ENCODE peak calls at places on chromosomes 13 and 19, in ten cellular contexts. One of them, this sample, is unnamed.

GRCh38 chr19:40646564-40647254 is 43.7 kb downstream of the NUMBL start:
- DNase-seq in psoas muscle: no peak
- DNase-seq in mucosa of descending colon: no peak
- DNase-seq in MG63: no peak
- DNase-seq in stimulated activated CD4-positive, alpha-beta T cell treated with anti-CD3 and anti-CD28 coated beads, Interleukin-15, amount 100 ng/mL, for 1 hour: no peak
- DNase-seq in left colon: no peak
- DNase-seq in AG04450: no peak
- DNase-seq in progenitor cell of endocrine pancreas: no peak
- DNase-seq in GDM1: no peak
- DNase-seq in activated CD4-positive, alpha-beta T cell treated with anti-CD3 and anti-CD28 coated beads for 48 hours: no peak
- DNase-seq in this sample: no peak

GRCh38 chr19:14440049-14440448 is 6.9 kb downstream of the PKN1 start:
- DNase-seq in progenitor cell of endocrine pancreas: no peak
- DNase-seq in psoas muscle: peak; percentile 71
- DNase-seq in left colon: peak; percentile 76
- DNase-seq in stimulated activated CD4-positive, alpha-beta T cell treated with anti-CD3 and anti-CD28 coated beads, Interleukin-15, amount 100 ng/mL, for 1 hour: peak; percentile 66
- DNase-seq in mucosa of descending colon: peak; percentile 73
- DNase-seq in MG63: no peak
- DNase-seq in activated CD4-positive, alpha-beta T cell treated with anti-CD3 and anti-CD28 coated beads for 48 hours: peak; percentile 87
- DNase-seq in GDM1: peak; percentile 89
- DNase-seq in AG04450: no peak
- DNase-seq in this sample: peak; percentile 92

GRCh38 chr13:112851107-112852046 is 117.6 kb upstream of the MCF2L start:
- DNase-seq in activated CD4-positive, alpha-beta T cell treated with anti-CD3 and anti-CD28 coated beads for 48 hours: no peak
- DNase-seq in GDM1: no peak
- DNase-seq in psoas muscle: no peak
- DNase-seq in left colon: no peak
- DNase-seq in progenitor cell of endocrine pancreas: no peak
- DNase-seq in mucosa of descending colon: no peak
- DNase-seq in AG04450: no peak
- DNase-seq in MG63: no peak
- DNase-seq in stimulated activated CD4-positive, alpha-beta T cell treated with anti-CD3 and anti-CD28 coated beads, Interleukin-15, amount 100 ng/mL, for 1 hour: no peak
- DNase-seq in this sample: no peak

GRCh38 chr19:6890421-6890913 is 3.1 kb downstream of the ADGRE1 start:
- DNase-seq in MG63: no peak
- DNase-seq in progenitor cell of endocrine pancreas: no peak
- DNase-seq in left colon: no peak
- DNase-seq in activated CD4-positive, alpha-beta T cell treated with anti-CD3 and anti-CD28 coated beads for 48 hours: no peak
- DNase-seq in psoas muscle: no peak
- DNase-seq in stimulated activated CD4-positive, alpha-beta T cell treated with anti-CD3 and anti-CD28 coated beads, Interleukin-15, amount 100 ng/mL, for 1 hour: no peak
- DNase-seq in mucosa of descending colon: no peak
- DNase-seq in GDM1: no peak
- DNase-seq in AG04450: no peak
- DNase-seq in this sample: no peak

GRCh38 chr19:27906081-27906480 is 1306.9 kb downstream of the UQCRFS1 start:
- DNase-seq in GDM1: no peak
- DNase-seq in MG63: no peak
- DNase-seq in mucosa of descending colon: no peak
- DNase-seq in progenitor cell of endocrine pancreas: no peak
- DNase-seq in stimulated activated CD4-positive, alpha-beta T cell treated with anti-CD3 and anti-CD28 coated beads, Interleukin-15, amount 100 ng/mL, for 1 hour: no peak
- DNase-seq in activated CD4-positive, alpha-beta T cell treated with anti-CD3 and anti-CD28 coated beads for 48 hours: no peak
- DNase-seq in left colon: no peak
- DNase-seq in AG04450: no peak
- DNase-seq in psoas muscle: no peak
- DNase-seq in this sample: no peak

GRCh38 chr13:81577601-81578000 is 1236.7 kb upstream of the SPRY2 start:
- DNase-seq in progenitor cell of endocrine pancreas: no peak
- DNase-seq in mucosa of descending colon: no peak
- DNase-seq in AG04450: no peak
- DNase-seq in GDM1: no peak
- DNase-seq in activated CD4-positive, alpha-beta T cell treated with anti-CD3 and anti-CD28 coated beads for 48 hours: no peak
- DNase-seq in MG63: no peak
- DNase-seq in left colon: no peak
- DNase-seq in stimulated activated CD4-positive, alpha-beta T cell treated with anti-CD3 and anti-CD28 coated beads, Interleukin-15, amount 100 ng/mL, for 1 hour: no peak
- DNase-seq in psoas muscle: no peak
- DNase-seq in this sample: no peak

GRCh38 chr19:1871630-1872029 is 8.3 kb upstream of the KLF16 start:
- DNase-seq in activated CD4-positive, alpha-beta T cell treated with anti-CD3 and anti-CD28 coated beads for 48 hours: no peak
- DNase-seq in stimulated activated CD4-positive, alpha-beta T cell treated with anti-CD3 and anti-CD28 coated beads, Interleukin-15, amount 100 ng/mL, for 1 hour: no peak
- DNase-seq in mucosa of descending colon: no peak
- DNase-seq in MG63: no peak
- DNase-seq in AG04450: no peak
- DNase-seq in progenitor cell of endocrine pancreas: no peak
- DNase-seq in psoas muscle: no peak
- DNase-seq in GDM1: no peak
- DNase-seq in left colon: no peak
- DNase-seq in this sample: no peak

GRCh38 chr13:49185264-49185663 is 34.9 kb upstream of the MLNR start:
- DNase-seq in progenitor cell of endocrine pancreas: no peak
- DNase-seq in psoas muscle: no peak
- DNase-seq in left colon: no peak
- DNase-seq in MG63: no peak
- DNase-seq in mucosa of descending colon: no peak
- DNase-seq in activated CD4-positive, alpha-beta T cell treated with anti-CD3 and anti-CD28 coated beads for 48 hours: no peak
- DNase-seq in GDM1: no peak
- DNase-seq in stimulated activated CD4-positive, alpha-beta T cell treated with anti-CD3 and anti-CD28 coated beads, Interleukin-15, amount 100 ng/mL, for 1 hour: no peak
- DNase-seq in AG04450: no peak
- DNase-seq in this sample: no peak

GRCh38 chr13:21075303-21076264 is 14.2 kb upstream of the LATS2 start:
- DNase-seq in MG63: no peak
- DNase-seq in psoas muscle: peak; percentile 46
- DNase-seq in activated CD4-positive, alpha-beta T cell treated with anti-CD3 and anti-CD28 coated beads for 48 hours: peak; percentile 38
- DNase-seq in progenitor cell of endocrine pancreas: peak; percentile 34
- DNase-seq in stimulated activated CD4-positive, alpha-beta T cell treated with anti-CD3 and anti-CD28 coated beads, Interleukin-15, amount 100 ng/mL, for 1 hour: no peak
- DNase-seq in AG04450: no peak
- DNase-seq in mucosa of descending colon: peak; percentile 25
- DNase-seq in left colon: no peak
- DNase-seq in GDM1: peak; percentile 53
- DNase-seq in this sample: peak; percentile 74

GRCh38 chr19:31316201-31316951 is 32.9 kb downstream of the TSHZ3 start:
- DNase-seq in activated CD4-positive, alpha-beta T cell treated with anti-CD3 and anti-CD28 coated beads for 48 hours: no peak
- DNase-seq in psoas muscle: peak; percentile 50
- DNase-seq in stimulated activated CD4-positive, alpha-beta T cell treated with anti-CD3 and anti-CD28 coated beads, Interleukin-15, amount 100 ng/mL, for 1 hour: no peak
- DNase-seq in AG04450: no peak
- DNase-seq in left colon: no peak
- DNase-seq in mucosa of descending colon: peak; percentile 21
- DNase-seq in GDM1: no peak
- DNase-seq in progenitor cell of endocrine pancreas: no peak
- DNase-seq in MG63: peak; percentile 53
- DNase-seq in this sample: peak; percentile 61

GRCh38 chr13:103222683-103223082 is 156.5 kb upstream of the SLC10A2 start:
- DNase-seq in activated CD4-positive, alpha-beta T cell treated with anti-CD3 and anti-CD28 coated beads for 48 hours: no peak
- DNase-seq in AG04450: no peak
- DNase-seq in GDM1: no peak
- DNase-seq in left colon: no peak
- DNase-seq in psoas muscle: no peak
- DNase-seq in stimulated activated CD4-positive, alpha-beta T cell treated with anti-CD3 and anti-CD28 coated beads, Interleukin-15, amount 100 ng/mL, for 1 hour: no peak
- DNase-seq in mucosa of descending colon: no peak
- DNase-seq in progenitor cell of endocrine pancreas: no peak
- DNase-seq in MG63: no peak
- DNase-seq in this sample: no peak

GRCh38 chr13:33610471-33611015 is 207.4 kb upstream of the RFC3 start:
- DNase-seq in AG04450: no peak
- DNase-seq in psoas muscle: peak; percentile 73
- DNase-seq in mucosa of descending colon: peak; percentile 18
- DNase-seq in stimulated activated CD4-positive, alpha-beta T cell treated with anti-CD3 and anti-CD28 coated beads, Interleukin-15, amount 100 ng/mL, for 1 hour: peak; percentile 15
- DNase-seq in progenitor cell of endocrine pancreas: no peak
- DNase-seq in GDM1: no peak
- DNase-seq in left colon: peak; percentile 28
- DNase-seq in MG63: peak; percentile 88
- DNase-seq in activated CD4-positive, alpha-beta T cell treated with anti-CD3 and anti-CD28 coated beads for 48 hours: peak; percentile 71
- DNase-seq in this sample: peak; percentile 85

GRCh38 chr13:59121507-59121906 is 1042.2 kb downstream of the DIAPH3 start:
- DNase-seq in stimulated activated CD4-positive, alpha-beta T cell treated with anti-CD3 and anti-CD28 coated beads, Interleukin-15, amount 100 ng/mL, for 1 hour: no peak
- DNase-seq in AG04450: no peak
- DNase-seq in GDM1: no peak
- DNase-seq in mucosa of descending colon: no peak
- DNase-seq in left colon: no peak
- DNase-seq in progenitor cell of endocrine pancreas: no peak
- DNase-seq in MG63: no peak
- DNase-seq in psoas muscle: no peak
- DNase-seq in activated CD4-positive, alpha-beta T cell treated with anti-CD3 and anti-CD28 coated beads for 48 hours: no peak
- DNase-seq in this sample: no peak

GRCh38 chr13:113448885-113449692 is 4.2 kb downstream of the ADPRHL1 start:
- DNase-seq in activated CD4-positive, alpha-beta T cell treated with anti-CD3 and anti-CD28 coated beads for 48 hours: peak; percentile 18
- DNase-seq in mucosa of descending colon: peak; percentile 82
- DNase-seq in progenitor cell of endocrine pancreas: no peak
- DNase-seq in MG63: no peak
- DNase-seq in stimulated activated CD4-positive, alpha-beta T cell treated with anti-CD3 and anti-CD28 coated beads, Interleukin-15, amount 100 ng/mL, for 1 hour: no peak
- DNase-seq in GDM1: no peak
- DNase-seq in psoas muscle: peak; percentile 67
- DNase-seq in AG04450: no peak
- DNase-seq in left colon: peak; percentile 89
- DNase-seq in this sample: no peak

GRCh38 chr13:49373699-49374098 is 70.2 kb downstream of the CAB39L start:
- DNase-seq in stimulated activated CD4-positive, alpha-beta T cell treated with anti-CD3 and anti-CD28 coated beads, Interleukin-15, amount 100 ng/mL, for 1 hour: no peak
- DNase-seq in GDM1: no peak
- DNase-seq in mucosa of descending colon: no peak
- DNase-seq in progenitor cell of endocrine pancreas: no peak
- DNase-seq in AG04450: no peak
- DNase-seq in activated CD4-positive, alpha-beta T cell treated with anti-CD3 and anti-CD28 coated beads for 48 hours: no peak
- DNase-seq in psoas muscle: no peak
- DNase-seq in MG63: no peak
- DNase-seq in left colon: no peak
- DNase-seq in this sample: no peak

GRCh38 chr13:73421310-73421912 is 362.6 kb downstream of the KLF5 start:
- DNase-seq in activated CD4-positive, alpha-beta T cell treated with anti-CD3 and anti-CD28 coated beads for 48 hours: peak; percentile 56
- DNase-seq in AG04450: no peak
- DNase-seq in GDM1: no peak
- DNase-seq in psoas muscle: no peak
- DNase-seq in left colon: peak; percentile 55
- DNase-seq in progenitor cell of endocrine pancreas: no peak
- DNase-seq in MG63: no peak
- DNase-seq in stimulated activated CD4-positive, alpha-beta T cell treated with anti-CD3 and anti-CD28 coated beads, Interleukin-15, amount 100 ng/mL, for 1 hour: no peak
- DNase-seq in mucosa of descending colon: peak; percentile 22
- DNase-seq in this sample: no peak

GRCh38 chr19:57437931-57438330 is 2.8 kb downstream of the ZNF749 start:
- DNase-seq in left colon: no peak
- DNase-seq in psoas muscle: no peak
- DNase-seq in activated CD4-positive, alpha-beta T cell treated with anti-CD3 and anti-CD28 coated beads for 48 hours: no peak
- DNase-seq in MG63: no peak
- DNase-seq in stimulated activated CD4-positive, alpha-beta T cell treated with anti-CD3 and anti-CD28 coated beads, Interleukin-15, amount 100 ng/mL, for 1 hour: no peak
- DNase-seq in progenitor cell of endocrine pancreas: no peak
- DNase-seq in mucosa of descending colon: no peak
- DNase-seq in AG04450: no peak
- DNase-seq in GDM1: no peak
- DNase-seq in this sample: no peak

GRCh38 chr19:1097810-1098176 is 2.6 kb upstream of the POLR2E start:
- DNase-seq in progenitor cell of endocrine pancreas: no peak
- DNase-seq in psoas muscle: no peak
- DNase-seq in left colon: no peak
- DNase-seq in GDM1: no peak
- DNase-seq in activated CD4-positive, alpha-beta T cell treated with anti-CD3 and anti-CD28 coated beads for 48 hours: no peak
- DNase-seq in mucosa of descending colon: no peak
- DNase-seq in stimulated activated CD4-positive, alpha-beta T cell treated with anti-CD3 and anti-CD28 coated beads, Interleukin-15, amount 100 ng/mL, for 1 hour: no peak
- DNase-seq in AG04450: no peak
- DNase-seq in MG63: no peak
- DNase-seq in this sample: no peak

GRCh38 chr13:111216166-111216960 is 101.3 kb downstream of the ARHGEF7 start:
- DNase-seq in psoas muscle: peak; percentile 43
- DNase-seq in stimulated activated CD4-positive, alpha-beta T cell treated with anti-CD3 and anti-CD28 coated beads, Interleukin-15, amount 100 ng/mL, for 1 hour: peak; percentile 16
- DNase-seq in AG04450: no peak
- DNase-seq in GDM1: peak; percentile 23
- DNase-seq in left colon: no peak
- DNase-seq in activated CD4-positive, alpha-beta T cell treated with anti-CD3 and anti-CD28 coated beads for 48 hours: peak; percentile 43
- DNase-seq in mucosa of descending colon: peak; percentile 68
- DNase-seq in MG63: no peak
- DNase-seq in progenitor cell of endocrine pancreas: peak; percentile 22
- DNase-seq in this sample: peak; percentile 56

GRCh38 chr19:57665261-57665806 is 3.4 kb upstream of the ZSCAN4 start:
- DNase-seq in mucosa of descending colon: no peak
- DNase-seq in progenitor cell of endocrine pancreas: no peak
- DNase-seq in AG04450: no peak
- DNase-seq in stimulated activated CD4-positive, alpha-beta T cell treated with anti-CD3 and anti-CD28 coated beads, Interleukin-15, amount 100 ng/mL, for 1 hour: no peak
- DNase-seq in activated CD4-positive, alpha-beta T cell treated with anti-CD3 and anti-CD28 coated beads for 48 hours: no peak
- DNase-seq in left colon: no peak
- DNase-seq in MG63: no peak
- DNase-seq in GDM1: no peak
- DNase-seq in psoas muscle: no peak
- DNase-seq in this sample: no peak

GRCh38 chr13:47816835-47817234 is 184.2 kb downstream of the SUCLA2 start:
- DNase-seq in left colon: no peak
- DNase-seq in MG63: no peak
- DNase-seq in stimulated activated CD4-positive, alpha-beta T cell treated with anti-CD3 and anti-CD28 coated beads, Interleukin-15, amount 100 ng/mL, for 1 hour: no peak
- DNase-seq in progenitor cell of endocrine pancreas: no peak
- DNase-seq in psoas muscle: no peak
- DNase-seq in AG04450: no peak
- DNase-seq in activated CD4-positive, alpha-beta T cell treated with anti-CD3 and anti-CD28 coated beads for 48 hours: no peak
- DNase-seq in GDM1: no peak
- DNase-seq in mucosa of descending colon: no peak
- DNase-seq in this sample: no peak

GRCh38 chr13:114115796-114116195 is 16.6 kb downstream of the RASA3 start:
- DNase-seq in activated CD4-positive, alpha-beta T cell treated with anti-CD3 and anti-CD28 coated beads for 48 hours: peak; percentile 1
- DNase-seq in GDM1: no peak
- DNase-seq in MG63: no peak
- DNase-seq in mucosa of descending colon: peak; percentile 9
- DNase-seq in progenitor cell of endocrine pancreas: no peak
- DNase-seq in stimulated activated CD4-positive, alpha-beta T cell treated with anti-CD3 and anti-CD28 coated beads, Interleukin-15, amount 100 ng/mL, for 1 hour: no peak
- DNase-seq in left colon: peak; percentile 21
- DNase-seq in AG04450: no peak
- DNase-seq in psoas muscle: no peak
- DNase-seq in this sample: peak; percentile 36

GRCh38 chr19:51127755-51128154 is 3.0 kb downstream of the SIGLEC9 start:
- DNase-seq in progenitor cell of endocrine pancreas: no peak
- DNase-seq in psoas muscle: no peak
- DNase-seq in activated CD4-positive, alpha-beta T cell treated with anti-CD3 and anti-CD28 coated beads for 48 hours: no peak
- DNase-seq in GDM1: peak; percentile 84
- DNase-seq in left colon: peak; percentile 54
- DNase-seq in AG04450: no peak
- DNase-seq in stimulated activated CD4-positive, alpha-beta T cell treated with anti-CD3 and anti-CD28 coated beads, Interleukin-15, amount 100 ng/mL, for 1 hour: no peak
- DNase-seq in MG63: peak; percentile 17
- DNase-seq in mucosa of descending colon: no peak
- DNase-seq in this sample: no peak

GRCh38 chr13:20099319-20099718 is 61.5 kb downstream of the GJA3 start:
- DNase-seq in MG63: no peak
- DNase-seq in progenitor cell of endocrine pancreas: no peak
- DNase-seq in left colon: no peak
- DNase-seq in mucosa of descending colon: no peak
- DNase-seq in AG04450: no peak
- DNase-seq in GDM1: no peak
- DNase-seq in psoas muscle: no peak
- DNase-seq in stimulated activated CD4-positive, alpha-beta T cell treated with anti-CD3 and anti-CD28 coated beads, Interleukin-15, amount 100 ng/mL, for 1 hour: no peak
- DNase-seq in activated CD4-positive, alpha-beta T cell treated with anti-CD3 and anti-CD28 coated beads for 48 hours: no peak
- DNase-seq in this sample: no peak

GRCh38 chr19:54875506-54875905 is 1.5 kb downstream of the FCAR start:
- DNase-seq in GDM1: peak; percentile 70
- DNase-seq in psoas muscle: no peak
- DNase-seq in activated CD4-positive, alpha-beta T cell treated with anti-CD3 and anti-CD28 coated beads for 48 hours: no peak
- DNase-seq in AG04450: no peak
- DNase-seq in MG63: no peak
- DNase-seq in mucosa of descending colon: no peak
- DNase-seq in left colon: no peak
- DNase-seq in progenitor cell of endocrine pancreas: no peak
- DNase-seq in stimulated activated CD4-positive, alpha-beta T cell treated with anti-CD3 and anti-CD28 coated beads, Interleukin-15, amount 100 ng/mL, for 1 hour: no peak
- DNase-seq in this sample: no peak

GRCh38 chr13:76406243-76406642 is 480.0 kb downstream of the KCTD12 start:
- DNase-seq in progenitor cell of endocrine pancreas: no peak
- DNase-seq in AG04450: no peak
- DNase-seq in left colon: no peak
- DNase-seq in GDM1: no peak
- DNase-seq in MG63: no peak
- DNase-seq in mucosa of descending colon: no peak
- DNase-seq in psoas muscle: no peak
- DNase-seq in activated CD4-positive, alpha-beta T cell treated with anti-CD3 and anti-CD28 coated beads for 48 hours: no peak
- DNase-seq in stimulated activated CD4-positive, alpha-beta T cell treated with anti-CD3 and anti-CD28 coated beads, Interleukin-15, amount 100 ng/mL, for 1 hour: no peak
- DNase-seq in this sample: no peak

GRCh38 chr19:13055213-13056051 is 47.2 kb downstream of the LYL1 start:
- DNase-seq in stimulated activated CD4-positive, alpha-beta T cell treated with anti-CD3 and anti-CD28 coated beads, Interleukin-15, amount 100 ng/mL, for 1 hour: no peak
- DNase-seq in progenitor cell of endocrine pancreas: no peak
- DNase-seq in AG04450: peak; percentile 79
- DNase-seq in left colon: peak; percentile 64
- DNase-seq in psoas muscle: peak; percentile 86
- DNase-seq in mucosa of descending colon: no peak
- DNase-seq in activated CD4-positive, alpha-beta T cell treated with anti-CD3 and anti-CD28 coated beads for 48 hours: no peak
- DNase-seq in GDM1: no peak
- DNase-seq in MG63: peak; percentile 99
- DNase-seq in this sample: peak; percentile 90

GRCh38 chr13:95295026-95295425 is 6.2 kb downstream of the ABCC4 start:
- DNase-seq in MG63: no peak
- DNase-seq in activated CD4-positive, alpha-beta T cell treated with anti-CD3 and anti-CD28 coated beads for 48 hours: no peak
- DNase-seq in mucosa of descending colon: no peak
- DNase-seq in AG04450: no peak
- DNase-seq in stimulated activated CD4-positive, alpha-beta T cell treated with anti-CD3 and anti-CD28 coated beads, Interleukin-15, amount 100 ng/mL, for 1 hour: no peak
- DNase-seq in left colon: no peak
- DNase-seq in progenitor cell of endocrine pancreas: no peak
- DNase-seq in GDM1: no peak
- DNase-seq in psoas muscle: no peak
- DNase-seq in this sample: no peak

This sample was measured in Right ventricle myocardium superior.